ENCODE peak calls at places on chromosomes 12 and 14, in seven cellular contexts. J is AG09309; V is astrocyte of the cerebellum; Z is stimulated activated CD4-positive, alpha-beta T cell treated with anti-CD3 and anti-CD28 coated beads, Interleukin-12 subunit alpha, Interleukin-12 subunit beta, amount 100 ng/mL, for 24 hours; Y is ascending aorta; X is retina; C is activated T-helper 1 cell treated with anti-CD3 and anti-CD28 coated beads, Interleukin-2, amount 50 U/mL, for 16 hours. H is an unnamed sample.

GRCh38 chr12:56645201-56645716 is 525 bp downstream of the ATP5F1B start:
- DNase-seq in J (no peak), V (no peak), Z (no peak), Y (peak), X (no peak), C (no peak), H (no peak)

GRCh38 chr12:693937-694533 is 30.8 kb upstream of the NINJ2 start:
- DNase-seq in J (no peak), V (no peak), Z (no peak), Y (peak), X (no peak), C (no peak), H (no peak)

GRCh38 chr12:123265851-123266678 is 5.6 kb downstream of the CDK2AP1 start:
- DNase-seq in J (no peak), V (no peak), Z (no peak), Y (no peak), X (no peak), C (no peak), H (no peak)

GRCh38 chr12:91189526-91189925 is 6.9 kb upstream of the DCN start:
- DNase-seq in J (no peak), V (no peak), Z (no peak), Y (no peak), X (no peak), C (no peak), H (no peak)

GRCh38 chr12:69329669-69330428 is 18.3 kb upstream of the LYZ start:
- DNase-seq in J (no peak), V (no peak), Z (no peak), Y (no peak), X (no peak), C (no peak), H (no peak)

GRCh38 chr14:54354096-54354495 is 42.7 kb upstream of the CDKN3 start:
- DNase-seq in J (no peak), V (no peak), Z (no peak), Y (no peak), X (no peak), C (no peak), H (no peak)

GRCh38 chr12:53867216-53868012 is 71.2 kb upstream of the HOXC13 start:
- DNase-seq in J (no peak), V (no peak), Z (no peak), Y (no peak), X (no peak), C (no peak), H (peak)

GRCh38 chr14:89899917-89900680 is 54.4 kb downstream of the EFCAB11 start:
- DNase-seq in J (no peak), V (no peak), Z (no peak), Y (no peak), X (no peak), C (no peak), H (no peak)

GRCh38 chr12:62813031-62813829 is 121.7 kb downstream of the PPM1H start:
- DNase-seq in J (peak), V (peak), Z (peak), Y (peak), X (peak), C (no peak), H (no peak)

GRCh38 chr12:40946612-40947194 is 241.4 kb upstream of the PDZRN4 start:
- DNase-seq in J (no peak), V (no peak), Z (no peak), Y (no peak), X (no peak), C (no peak), H (peak)

GRCh38 chr12:39831587-39832315 is 212.1 kb upstream of the ABCD2 start:
- DNase-seq in J (no peak), V (no peak), Z (no peak), Y (no peak), X (no peak), C (no peak), H (no peak)

GRCh38 chr12:80829767-80830166 is 108.0 kb downstream of the LIN7A start:
- DNase-seq in J (no peak), V (no peak), Z (no peak), Y (no peak), X (no peak), C (no peak), H (no peak)

GRCh38 chr12:13082866-13083265 is 20.6 kb downstream of the GSG1 start:
- DNase-seq in J (no peak), V (no peak), Z (no peak), Y (no peak), X (no peak), C (no peak), H (no peak)

GRCh38 chr12:110937104-110937641 is 16.8 kb upstream of the MYL2 start:
- DNase-seq in J (no peak), V (no peak), Z (peak), Y (no peak), X (peak), C (peak), H (no peak)

GRCh38 chr14:61258985-61259384 is 22.2 kb downstream of the TMEM30B start:
- DNase-seq in J (no peak), V (no peak), Z (no peak), Y (no peak), X (peak), C (no peak), H (no peak)

GRCh38 chr14:90193925-90194324 is 62.4 kb upstream of the PSMC1 start:
- DNase-seq in J (no peak), V (no peak), Z (no peak), Y (peak), X (no peak), C (no peak), H (peak)

GRCh38 chr14:91315844-91316267 is 71.4 kb upstream of the GPR68 start:
- DNase-seq in J (no peak), V (no peak), Z (peak), Y (no peak), X (no peak), C (peak), H (no peak)

GRCh38 chr12:26113194-26113654 is 11.6 kb downstream of the BHLHE41 start:
- DNase-seq in J (no peak), V (no peak), Z (no peak), Y (no peak), X (peak), C (no peak), H (no peak)

GRCh38 chr12:53345486-53346195 is 9.5 kb upstream of the SP7 start:
- DNase-seq in J (no peak), V (no peak), Z (no peak), Y (no peak), X (peak), C (no peak), H (no peak)

GRCh38 chr14:55587847-55588246 is 7.8 kb downstream of the KTN1 start:
- DNase-seq in J (no peak), V (no peak), Z (no peak), Y (no peak), X (no peak), C (no peak), H (no peak)

GRCh38 chr12:9944404-9944803 is 12.2 kb upstream of the CLEC2A start:
- DNase-seq in J (no peak), V (no peak), Z (no peak), Y (no peak), X (no peak), C (no peak), H (no peak)

GRCh38 chr14:104085032-104085888 is at the start of gene ASPG:
- DNase-seq in J (no peak), V (no peak), Z (no peak), Y (no peak), X (no peak), C (no peak), H (no peak)

GRCh38 chr12:108613548-108613947 is 15.7 kb upstream of the TMEM119 start:
- DNase-seq in J (no peak), V (no peak), Z (no peak), Y (no peak), X (no peak), C (no peak), H (no peak)

GRCh38 chr12:30598889-30599288 is 96.8 kb downstream of the IPO8 start:
- DNase-seq in J (no peak), V (no peak), Z (no peak), Y (no peak), X (no peak), C (no peak), H (no peak)

GRCh38 chr14:105021656-105022275 is 883 bp upstream of the CDCA4 start:
- DNase-seq in J (no peak), V (no peak), Z (peak), Y (peak), X (no peak), C (no peak), H (peak)

GRCh38 chr12:85405781-85406522 is 125.9 kb downstream of the ALX1 start:
- DNase-seq in J (peak), V (peak), Z (no peak), Y (no peak), X (no peak), C (no peak), H (no peak)

GRCh38 chr14:94103554-94104165 is 6.9 kb upstream of the IFI27 start:
- DNase-seq in J (no peak), V (peak), Z (no peak), Y (no peak), X (no peak), C (no peak), H (no peak)

GRCh38 chr12:121278450-121279375 is 17.8 kb downstream of the CAMKK2 start:
- DNase-seq in J (no peak), V (peak), Z (no peak), Y (no peak), X (no peak), C (no peak), H (no peak)

GRCh38 chr12:105257321-105257728 is 21.4 kb upstream of the APPL2 start:
- DNase-seq in J (peak), V (peak), Z (no peak), Y (no peak), X (no peak), C (no peak), H (peak)

GRCh38 chr12:12466157-12466556 is 96.5 kb downstream of the DUSP16 start:
- DNase-seq in J (no peak), V (no peak), Z (no peak), Y (no peak), X (no peak), C (no peak), H (no peak)

GRCh38 chr12:10967409-10967808 is 19.3 kb downstream of the TAS2R50 start:
- DNase-seq in J (peak), V (peak), Z (no peak), Y (no peak), X (no peak), C (no peak), H (peak)